ENCODE peak calls at places on chromosomes 12 and 14, in four cellular contexts. G is stimulated activated CD4-positive, alpha-beta T cell treated with anti-CD3 and anti-CD28 coated beads, TNF-alpha, amount 100 ng/mL, for 24 hours; D is activated CD8-positive, alpha-beta memory T cell treated with anti-CD3 and anti-CD28 coated beads for 24 hours; K is activated CD4-positive, alpha-beta T cell treated with anti-CD3 and anti-CD28 coated beads, Interleukin-2, amount 50 U/mL, for 4 hours. H is an unnamed sample.
A peak's percentile ranks its signal among the peaks of the same experiment; 100 is the strongest.

GRCh38 chr14:81326451-81326850 is 73.7 kb downstream of the STON2 start:
- DNase-seq in G (no peak), K (no peak), D (no peak), H (no peak)

GRCh38 chr14:96986701-96987474 is 189.7 kb downstream of the VRK1 start:
- DNase-seq in K (no peak), G (no peak), D (no peak), H (no peak)

GRCh38 chr14:79144891-79145290 is 974.7 kb downstream of the NRXN3 start:
- DNase-seq in G (no peak), K (no peak), D (no peak), H (no peak)

GRCh38 chr12:6751767-6752166 is 1.2 kb downstream of the MLF2 start:
- DNase-seq in K (no peak), D (no peak), G (no peak), H (no peak)

GRCh38 chr14:52299692-52300278 is 14.3 kb upstream of the PTGER2 start:
- DNase-seq in G (no peak), K (no peak), D (no peak), H (no peak)

GRCh38 chr14:40682131-40682913 is 924.4 kb upstream of the LRFN5 start:
- DNase-seq in D (no peak), K (no peak), G (no peak), H (no peak)

GRCh38 chr14:104309657-104310369 is 171.4 kb downstream of the KIF26A start:
- DNase-seq in G (no peak), K (no peak), D (no peak), H (no peak)

GRCh38 chr14:68977137-68977740 is 1.9 kb downstream of the ACTN1 start:
- DNase-seq in G (no peak), K (no peak), D (peak; percentile 85), H (no peak)

GRCh38 chr14:96752594-96752993 is 44.6 kb upstream of the VRK1 start:
- DNase-seq in D (peak; percentile 9), G (no peak), K (no peak), H (no peak)

GRCh38 chr12:95532851-95533250 is 18.4 kb downstream of the USP44 start:
- DNase-seq in G (no peak), K (no peak), D (no peak), H (no peak)

GRCh38 chr14:57362356-57362755 is 28.0 kb upstream of the NAA30 start:
- DNase-seq in G (no peak), D (no peak), K (no peak), H (no peak)

GRCh38 chr12:27460471-27460978 is 14.0 kb downstream of the SMCO2 start:
- DNase-seq in K (peak; percentile 28), D (no peak), G (no peak), H (peak; percentile 19)

GRCh38 chr14:86532219-86532618 is 1002.3 kb downstream of the FLRT2 start:
- DNase-seq in K (no peak), G (no peak), D (no peak), H (no peak)

GRCh38 chr12:132904718-132905328 is 17.4 kb upstream of the CHFR start:
- DNase-seq in G (peak; percentile 83), K (peak; percentile 88), D (peak; percentile 97), H (peak; percentile 83)

GRCh38 chr12:95574030-95574429 is 22.8 kb upstream of the USP44 start:
- DNase-seq in G (no peak), K (no peak), D (no peak), H (no peak)

GRCh38 chr12:87982208-87982607 is 47.0 kb downstream of the C12orf50 start:
- DNase-seq in D (no peak), G (no peak), K (no peak), H (no peak)

GRCh38 chr12:57165741-57166140 is 18.3 kb upstream of the LRP1-AS start:
- DNase-seq in D (no peak), K (no peak), G (no peak), H (peak; percentile 68)

GRCh38 chr14:101619484-101619883 is 58.2 kb downstream of the DIO3 start:
- DNase-seq in G (no peak), K (no peak), D (no peak), H (no peak)

GRCh38 chr12:31279525-31279924 is 46.4 kb downstream of the SINHCAF start:
- DNase-seq in K (no peak), G (no peak), D (no peak), H (no peak)

GRCh38 chr12:129839679-129840078 is 64.1 kb downstream of the TMEM132D start:
- DNase-seq in D (no peak), K (no peak), G (no peak), H (no peak)

GRCh38 chr12:68270358-68270757 is 17.0 kb upstream of the IL22 start:
- DNase-seq in G (no peak), D (no peak), K (no peak), H (no peak)

GRCh38 chr12:102917026-102917787 is at the start of gene PAH:
- DNase-seq in K (no peak), D (peak; percentile 61), G (no peak), H (peak; percentile 35)

GRCh38 chr14:80695869-80696268 is 245.7 kb downstream of the CEP128 start:
- DNase-seq in D (no peak), G (no peak), K (no peak), H (no peak)

GRCh38 chr14:24171422-24172260 is at the start of gene REC8:
- DNase-seq in G (no peak), D (peak; percentile 87), K (peak; percentile 44), H (peak; percentile 74)

GRCh38 chr14:101103321-101103901 is 199.9 kb upstream of the RTL1 start:
- DNase-seq in K (no peak), D (peak; percentile 50), G (no peak), H (no peak)

GRCh38 chr14:98614741-98615140 is 657.3 kb downstream of the BCL11B start:
- DNase-seq in G (no peak), K (no peak), D (no peak), H (no peak)

GRCh38 chr12:92462049-92462448 is 240.7 kb upstream of the PLEKHG7 start:
- DNase-seq in G (no peak), D (no peak), K (no peak), H (peak; percentile 22)